ENCODE peak calls at places on chromosomes 4 and X, in four cellular contexts. C, T, X and Q are unnamed samples.

GRCh38 chr4:176261018-176261417 is 8.0 kb downstream of the ASB5 start:
- DNase-seq in C (no peak), T (no peak), X (no peak), Q (no peak)

GRCh38 chr4:145293658-145294057 is 113.3 kb upstream of the OTUD4 start:
- DNase-seq in C (no peak), T (no peak), X (no peak), Q (no peak)

GRCh38 chr4:113996599-113997177 is 17.2 kb upstream of the ARSJ start:
- DNase-seq in C (no peak), T (peak), X (no peak), Q (no peak)

GRCh38 chr4:40058854-40059253 is 2.2 kb downstream of the N4BP2 start:
- DNase-seq in C (no peak), T (no peak), X (no peak), Q (no peak)

GRCh38 chrX:23287191-23287764 is 47.4 kb upstream of the PTCHD1 start:
- DNase-seq in C (no peak), T (no peak), X (no peak), Q (no peak)

GRCh38 chrX:155216940-155217450 is 735 bp downstream of the VBP1 start:
- DNase-seq in C (no peak), T (peak), X (no peak), Q (no peak)

GRCh38 chrX:107700802-107701201 is 72.5 kb downstream of the PRPS1 start:
- DNase-seq in C (no peak), T (no peak), X (no peak), Q (no peak)

GRCh38 chr4:151321586-151321985 is 3.8 kb downstream of the SH3D19 start:
- DNase-seq in C (no peak), T (no peak), X (no peak), Q (no peak)

GRCh38 chr4:186719925-186720694 is 3.5 kb downstream of the FAT1 start:
- DNase-seq in C (no peak), T (peak), X (peak), Q (peak)

GRCh38 chr4:3716876-3717235 is 49.3 kb upstream of the ADRA2C start:
- DNase-seq in C (no peak), T (no peak), X (no peak), Q (no peak)

GRCh38 chr4:168484626-168485025 is 4.3 kb upstream of the DDX60L start:
- DNase-seq in C (no peak), T (peak), X (no peak), Q (no peak)

GRCh38 chr4:187209921-187210613 is 486.4 kb upstream of the FAT1 start:
- DNase-seq in C (no peak), T (no peak), X (no peak), Q (no peak)